ENCODE peak calls at places on chromosomes 3 and 15, in seven cellular contexts. X, Y, E, D, M, N and I are unnamed samples.

GRCh38 chr15:28098766-28099554 is at the start of gene OCA2:
- DNase-seq in X (peak), Y (peak), E (no peak), D (peak), M (peak), N (peak), I (peak)

GRCh38 chr3:179482857-179483256 is 31.6 kb upstream of the GNB4 start:
- DNase-seq in X (no peak), Y (no peak), E (no peak), D (no peak), M (no peak), N (no peak), I (no peak)

GRCh38 chr15:71757741-71758530 is 52.4 kb upstream of the NR2E3 start:
- DNase-seq in X (no peak), Y (no peak), E (no peak), D (no peak), M (no peak), N (no peak), I (no peak)

GRCh38 chr3:11211531-11212300 is 57.4 kb downstream of the HRH1 start:
- DNase-seq in X (no peak), Y (no peak), E (no peak), D (peak), M (no peak), N (no peak), I (peak)

GRCh38 chr3:194281306-194281705 is 69.8 kb downstream of the CPN2 start:
- DNase-seq in X (no peak), Y (no peak), E (no peak), D (no peak), M (no peak), N (no peak), I (no peak)

GRCh38 chr15:49669288-49669687 is 48.4 kb downstream of the DTWD1 start:
- DNase-seq in X (no peak), Y (no peak), E (no peak), D (no peak), M (no peak), N (no peak), I (peak)

GRCh38 chr3:98855811-98856400 is 45.6 kb downstream of the DCBLD2 start:
- DNase-seq in X (no peak), Y (no peak), E (peak), D (no peak), M (no peak), N (no peak), I (no peak)

GRCh38 chr15:58549013-58549779 is 117.4 kb downstream of the LIPC start:
- DNase-seq in X (no peak), Y (no peak), E (no peak), D (peak), M (peak), N (no peak), I (no peak)

GRCh38 chr15:67892559-67893377 is 52.9 kb upstream of the RNU6-1 start:
- DNase-seq in X (no peak), Y (no peak), E (no peak), D (no peak), M (no peak), N (no peak), I (no peak)

GRCh38 chr3:124818398-124819150 is 68.6 kb downstream of the ITGB5 start:
- DNase-seq in X (no peak), Y (no peak), E (no peak), D (no peak), M (no peak), N (no peak), I (no peak)

GRCh38 chr3:132870596-132870995 is 148.4 kb upstream of the NPHP3 start:
- DNase-seq in X (no peak), Y (no peak), E (no peak), D (no peak), M (no peak), N (no peak), I (no peak)